ENCODE peak calls at places on chromosomes 2 and 18, in eight cellular contexts. U, D, E, A, Y, X, G and I are unnamed samples.
A peak's percentile ranks its signal among the peaks of the same experiment; 100 is the strongest.

GRCh38 chr18:830315-830901 is 18.4 kb upstream of the YES1 start:
- DNase-seq in U (peak; percentile 29), D (peak; percentile 23), E (no peak), A (no peak), Y (no peak), X (no peak), G (no peak), I (peak; percentile 17)

GRCh38 chr18:8890957-8891464 is 185.7 kb downstream of the MTCL1 start:
- DNase-seq in U (peak; percentile 95), D (no peak), E (no peak), A (peak; percentile 97), Y (peak; percentile 75), X (no peak), G (no peak), I (no peak)

GRCh38 chr2:238638100-238638981 is 209.5 kb upstream of the TWIST2 start:
- DNase-seq in U (no peak), D (no peak), E (no peak), A (no peak), Y (no peak), X (no peak), G (no peak), I (no peak)

GRCh38 chr2:1421731-1422130 is 8.5 kb downstream of the TPO start:
- DNase-seq in U (no peak), D (no peak), E (no peak), A (no peak), Y (no peak), X (no peak), G (no peak), I (no peak)

GRCh38 chr2:98477506-98477905 is 32.8 kb downstream of the INPP4A start:
- DNase-seq in U (no peak), D (no peak), E (no peak), A (no peak), Y (no peak), X (no peak), G (no peak), I (no peak)

GRCh38 chr18:424071-424868 is 76.2 kb downstream of the COLEC12 start:
- DNase-seq in U (no peak), D (no peak), E (peak; percentile 51), A (no peak), Y (no peak), X (no peak), G (no peak), I (no peak)

GRCh38 chr2:53632714-53633113 is 134.9 kb upstream of the CHAC2 start:
- DNase-seq in U (no peak), D (no peak), E (no peak), A (peak; percentile 87), Y (no peak), X (no peak), G (no peak), I (no peak)

GRCh38 chr2:240435955-240436625 is 627 bp downstream of the GPC1 start:
- DNase-seq in U (no peak), D (no peak), E (no peak), A (no peak), Y (no peak), X (peak; percentile 72), G (no peak), I (peak; percentile 49)

GRCh38 chr2:236054125-236054524 is 114.1 kb downstream of the GBX2 start:
- DNase-seq in U (no peak), D (no peak), E (no peak), A (peak; percentile 7), Y (no peak), X (no peak), G (no peak), I (no peak)

GRCh38 chr2:42835577-42836371 is 43.4 kb upstream of the HAAO start:
- DNase-seq in U (peak; percentile 97), D (no peak), E (peak; percentile 75), A (peak; percentile 92), Y (peak; percentile 51), X (peak; percentile 29), G (no peak), I (no peak)

GRCh38 chr2:241842620-241843211 is 16.0 kb downstream of the PDCD1 start:
- DNase-seq in U (no peak), D (no peak), E (peak; percentile 32), A (no peak), Y (no peak), X (peak; percentile 82), G (no peak), I (peak; percentile 89)

GRCh38 chr2:49248506-49248905 is 94.2 kb upstream of the FSHR start:
- DNase-seq in U (peak; percentile 78), D (no peak), E (no peak), A (peak; percentile 80), Y (no peak), X (no peak), G (no peak), I (no peak)

GRCh38 chr2:222709191-222709891 is 37.9 kb downstream of the MOGAT1 start:
- DNase-seq in U (peak; percentile 82), D (peak; percentile 53), E (peak; percentile 22), A (peak; percentile 90), Y (no peak), X (peak; percentile 77), G (peak; percentile 27), I (peak; percentile 32)

GRCh38 chr2:223923976-223924375 is 21.2 kb downstream of the WDFY1 start:
- DNase-seq in U (no peak), D (no peak), E (no peak), A (no peak), Y (no peak), X (no peak), G (no peak), I (no peak)

GRCh38 chr2:200144571-200144970 is 161.9 kb upstream of the SPATS2L start:
- DNase-seq in U (no peak), D (no peak), E (no peak), A (no peak), Y (no peak), X (no peak), G (no peak), I (no peak)

GRCh38 chr2:84491256-84491655 is 25.0 kb upstream of the DNAH6 start:
- DNase-seq in U (no peak), D (no peak), E (no peak), A (no peak), Y (no peak), X (no peak), G (no peak), I (no peak)

GRCh38 chr2:206116278-206116677 is 30.3 kb upstream of the INO80D start:
- DNase-seq in U (no peak), D (no peak), E (no peak), A (no peak), Y (no peak), X (no peak), G (no peak), I (no peak)

GRCh38 chr2:181104512-181105121 is 124.2 kb downstream of the UBE2E3 start:
- DNase-seq in U (peak; percentile 63), D (peak; percentile 33), E (no peak), A (peak; percentile 72), Y (peak; percentile 39), X (no peak), G (peak; percentile 24), I (peak; percentile 9)

GRCh38 chr2:206349375-206349774 is 74.9 kb downstream of the ZDBF2 start:
- DNase-seq in U (no peak), D (no peak), E (no peak), A (no peak), Y (no peak), X (no peak), G (no peak), I (no peak)

GRCh38 chr2:146544701-146545100 is 1300.1 kb upstream of the ACVR2A start:
- DNase-seq in U (no peak), D (no peak), E (no peak), A (no peak), Y (no peak), X (no peak), G (no peak), I (no peak)

GRCh38 chr18:32216390-32216789 is 26.6 kb downstream of the MEP1B start:
- DNase-seq in U (no peak), D (no peak), E (no peak), A (no peak), Y (no peak), X (no peak), G (no peak), I (no peak)

GRCh38 chr2:10305715-10306114 is 3.0 kb downstream of the HPCAL1 start:
- DNase-seq in U (no peak), D (peak; percentile 56), E (no peak), A (no peak), Y (peak; percentile 42), X (no peak), G (no peak), I (no peak)
- TF ChIP-seq CTCF in U (no peak), D (peak; percentile 68), E (no peak), A (peak; percentile 36), Y (no peak), X (peak; percentile 20), G (no peak), I (no peak)

GRCh38 chr2:201182650-201183372 is at the start of gene CASP10:
- DNase-seq in U (peak; percentile 91), D (peak; percentile 42), E (no peak), A (peak; percentile 33), Y (peak; percentile 54), X (no peak), G (peak; percentile 65), I (peak; percentile 69)
- TF ChIP-seq CTCF in U (peak; percentile 66), D (peak; percentile 72), E (no peak), A (peak; percentile 65), Y (peak; percentile 51), X (peak; percentile 60), G (peak; percentile 27), I (peak; percentile 42)

DNA sequence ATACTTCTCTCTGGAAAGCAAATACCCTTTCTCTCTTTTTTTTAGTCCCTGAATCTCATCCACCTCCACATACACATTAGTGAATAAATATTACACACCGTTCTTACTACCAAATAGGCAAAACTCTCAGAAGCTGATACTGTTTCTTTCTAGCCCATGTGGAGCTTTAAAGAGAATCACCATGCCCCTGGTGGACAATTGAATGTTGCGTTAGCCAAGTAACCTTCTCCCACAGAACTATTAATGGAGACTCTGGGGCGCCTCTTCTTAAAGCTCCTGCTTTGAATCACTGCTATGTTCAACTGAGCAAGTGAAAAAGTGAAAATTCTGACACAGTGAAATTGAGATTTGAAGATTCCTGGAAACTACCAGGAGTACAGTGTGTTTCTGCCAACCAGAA is 522.8 kb upstream of the CDH7 start:
- DNase-seq in U (no peak), D (no peak), E (no peak), A (no peak), Y (no peak), X (no peak), G (no peak), I (no peak)
- TF ChIP-seq CTCF in U (no peak), D (no peak), E (no peak), A (no peak), Y (no peak), X (no peak), G (no peak), I (no peak)

DNA sequence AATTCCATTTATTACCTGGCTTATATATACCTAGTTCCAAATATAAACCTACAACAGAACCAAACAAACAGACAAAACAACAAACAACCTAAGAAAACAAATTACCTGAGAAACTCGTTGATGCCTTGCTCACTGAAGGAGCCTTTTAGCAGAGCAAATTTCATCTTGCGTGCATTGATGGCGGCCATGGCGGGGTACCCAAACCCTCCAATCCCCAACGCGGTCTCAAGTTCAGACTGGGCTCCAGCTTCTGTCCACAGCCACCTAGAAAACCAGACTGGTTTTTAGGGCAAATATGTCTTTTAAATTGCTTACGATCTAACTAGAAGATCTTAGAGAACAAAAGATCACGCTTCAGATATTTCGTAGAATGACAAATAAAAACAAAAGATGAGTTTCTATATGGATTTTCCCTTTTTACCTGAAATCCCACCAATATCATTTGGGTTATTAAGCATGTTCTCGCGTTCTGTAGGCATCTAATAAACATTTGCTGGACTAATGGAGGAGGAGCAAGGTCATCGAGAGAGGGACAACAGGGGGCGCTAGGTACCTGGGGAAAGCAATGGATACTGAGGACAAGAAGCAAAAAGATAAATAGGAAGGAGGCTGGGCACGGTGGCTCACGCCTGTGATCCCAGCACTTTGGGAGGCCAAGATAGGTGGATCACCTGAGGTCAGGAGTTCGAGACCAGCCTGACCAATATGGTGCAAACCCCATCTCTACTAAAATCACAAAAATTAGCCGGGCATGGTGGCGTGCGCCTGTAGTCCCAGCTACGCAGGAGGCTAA is 25.2 kb downstream of the PDIA6 start:
- DNase-seq in U (peak; percentile 35), D (peak; percentile 18), E (no peak), A (no peak), Y (no peak), X (no peak), G (peak; percentile 42), I (peak; percentile 45)
- TF ChIP-seq CTCF in U (peak; percentile 16), D (peak; percentile 70), E (no peak), A (peak; percentile 47), Y (no peak), X (peak; percentile 13), G (no peak), I (no peak)